ENCODE peak calls at places on chromosomes 5 and 9, in six cellular contexts. One of them, this sample, is unnamed.

GRCh38 chr9:95611354-95611753 is 94.6 kb upstream of the PTCH1 start:
- DNase-seq in suprapubic skin: peak; percentile 77
- DNase-seq in SK-N-SH: peak; percentile 48
- DNase-seq in upper lobe of right lung: no peak
- DNase-seq in A549: no peak
- DNase-seq in cardiac muscle cell: no peak
- DNase-seq in this sample: no peak

GRCh38 chr9:128081052-128081451 is 13.0 kb downstream of the SLC25A25 start:
- DNase-seq in suprapubic skin: no peak
- DNase-seq in cardiac muscle cell: peak; percentile 91
- DNase-seq in A549: no peak
- DNase-seq in upper lobe of right lung: no peak
- DNase-seq in SK-N-SH: peak; percentile 44
- DNase-seq in this sample: no peak

GRCh38 chr9:95626885-95627558 is 110.3 kb upstream of the PTCH1 start:
- DNase-seq in upper lobe of right lung: no peak
- DNase-seq in SK-N-SH: no peak
- DNase-seq in suprapubic skin: peak; percentile 77
- DNase-seq in cardiac muscle cell: no peak
- DNase-seq in A549: no peak
- DNase-seq in this sample: no peak

GRCh38 chr5:153551537-153552079 is 61.1 kb downstream of the GRIA1 start:
- DNase-seq in suprapubic skin: no peak
- DNase-seq in SK-N-SH: peak; percentile 5
- DNase-seq in cardiac muscle cell: peak; percentile 88
- DNase-seq in upper lobe of right lung: no peak
- DNase-seq in A549: peak; percentile 61
- DNase-seq in this sample: no peak

GRCh38 chr9:91038483-91039124 is 237.0 kb downstream of the SYK start:
- DNase-seq in suprapubic skin: no peak
- DNase-seq in cardiac muscle cell: no peak
- DNase-seq in SK-N-SH: no peak
- DNase-seq in upper lobe of right lung: no peak
- DNase-seq in A549: no peak
- DNase-seq in this sample: no peak

GRCh38 chr5:175483337-175483736 is 5.0 kb downstream of the SFXN1 start:
- DNase-seq in suprapubic skin: no peak
- DNase-seq in upper lobe of right lung: no peak
- DNase-seq in SK-N-SH: no peak
- DNase-seq in A549: no peak
- DNase-seq in cardiac muscle cell: no peak
- DNase-seq in this sample: no peak

GRCh38 chr9:133930046-133931015 is 61.8 kb downstream of the VAV2 start:
- DNase-seq in SK-N-SH: no peak
- DNase-seq in cardiac muscle cell: no peak
- DNase-seq in upper lobe of right lung: no peak
- DNase-seq in suprapubic skin: no peak
- DNase-seq in A549: no peak
- DNase-seq in this sample: no peak

GRCh38 chr5:80701597-80701996 is 46.8 kb upstream of the DHFR start:
- DNase-seq in cardiac muscle cell: peak; percentile 11
- DNase-seq in A549: no peak
- DNase-seq in suprapubic skin: no peak
- DNase-seq in SK-N-SH: no peak
- DNase-seq in upper lobe of right lung: no peak
- DNase-seq in this sample: no peak

GRCh38 chr9:69313175-69313574 is 11.8 kb upstream of the ENTREP1 start:
- DNase-seq in suprapubic skin: no peak
- DNase-seq in SK-N-SH: no peak
- DNase-seq in A549: no peak
- DNase-seq in upper lobe of right lung: no peak
- DNase-seq in cardiac muscle cell: no peak
- DNase-seq in this sample: no peak

GRCh38 chr5:132136906-132137305 is 63.3 kb downstream of the CSF2 start:
- DNase-seq in suprapubic skin: no peak
- DNase-seq in A549: no peak
- DNase-seq in cardiac muscle cell: peak; percentile 91
- DNase-seq in upper lobe of right lung: no peak
- DNase-seq in SK-N-SH: no peak
- DNase-seq in this sample: no peak

GRCh38 chr5:55232985-55233928 is at the start of gene CCNO:
- DNase-seq in cardiac muscle cell: peak; percentile 82
- DNase-seq in A549: peak; percentile 82
- DNase-seq in SK-N-SH: peak; percentile 81
- DNase-seq in suprapubic skin: no peak
- DNase-seq in upper lobe of right lung: peak; percentile 81
- DNase-seq in this sample: peak; percentile 79

GRCh38 chr9:83299094-83299493 is 236.2 kb upstream of the RASEF start:
- DNase-seq in upper lobe of right lung: no peak
- DNase-seq in A549: no peak
- DNase-seq in cardiac muscle cell: no peak
- DNase-seq in SK-N-SH: no peak
- DNase-seq in suprapubic skin: no peak
- DNase-seq in this sample: no peak

GRCh38 chr9:113026200-113026599 is 14.2 kb upstream of the ZNF883 start:
- DNase-seq in suprapubic skin: no peak
- DNase-seq in SK-N-SH: no peak
- DNase-seq in A549: no peak
- DNase-seq in cardiac muscle cell: no peak
- DNase-seq in upper lobe of right lung: no peak
- DNase-seq in this sample: no peak

GRCh38 chr5:150263339-150263738 is 26.2 kb downstream of the CAMK2A start:
- DNase-seq in suprapubic skin: no peak
- DNase-seq in SK-N-SH: no peak
- DNase-seq in cardiac muscle cell: no peak
- DNase-seq in upper lobe of right lung: no peak
- DNase-seq in A549: no peak
- DNase-seq in this sample: no peak

GRCh38 chr5:180441577-180441976 is 52.6 kb upstream of the CNOT6 start:
- DNase-seq in upper lobe of right lung: peak; percentile 92
- DNase-seq in cardiac muscle cell: peak; percentile 71
- DNase-seq in suprapubic skin: no peak
- DNase-seq in A549: peak; percentile 87
- DNase-seq in SK-N-SH: no peak
- DNase-seq in this sample: no peak

GRCh38 chr9:69577123-69577522 is 95.0 kb downstream of the APBA1 start:
- DNase-seq in SK-N-SH: no peak
- DNase-seq in A549: no peak
- DNase-seq in upper lobe of right lung: no peak
- DNase-seq in suprapubic skin: no peak
- DNase-seq in cardiac muscle cell: no peak
- DNase-seq in this sample: no peak

GRCh38 chr5:65480306-65480865 is 1.3 kb downstream of the ADAMTS6 start:
- DNase-seq in suprapubic skin: peak; percentile 83
- DNase-seq in cardiac muscle cell: peak; percentile 90
- DNase-seq in A549: peak; percentile 30
- DNase-seq in SK-N-SH: peak; percentile 34
- DNase-seq in upper lobe of right lung: peak; percentile 76
- DNase-seq in this sample: peak; percentile 88

GRCh38 chr5:93404246-93404645 is 176.8 kb downstream of the NR2F1-AS1 start:
- DNase-seq in upper lobe of right lung: no peak
- DNase-seq in SK-N-SH: no peak
- DNase-seq in suprapubic skin: no peak
- DNase-seq in A549: no peak
- DNase-seq in cardiac muscle cell: peak; percentile 36
- DNase-seq in this sample: no peak

GRCh38 chr9:82797539-82797938 is 265.4 kb downstream of the RASEF start:
- DNase-seq in SK-N-SH: no peak
- DNase-seq in suprapubic skin: no peak
- DNase-seq in A549: no peak
- DNase-seq in cardiac muscle cell: no peak
- DNase-seq in upper lobe of right lung: no peak
- DNase-seq in this sample: no peak

GRCh38 chr9:16901589-16901988 is 31.1 kb upstream of the BNC2 start:
- DNase-seq in upper lobe of right lung: no peak
- DNase-seq in A549: no peak
- DNase-seq in cardiac muscle cell: peak; percentile 34
- DNase-seq in SK-N-SH: no peak
- DNase-seq in suprapubic skin: no peak
- DNase-seq in this sample: no peak

GRCh38 chr9:84513473-84513872 is 156.1 kb upstream of the NTRK2 start:
- DNase-seq in upper lobe of right lung: no peak
- DNase-seq in cardiac muscle cell: no peak
- DNase-seq in A549: no peak
- DNase-seq in suprapubic skin: no peak
- DNase-seq in SK-N-SH: no peak
- DNase-seq in this sample: no peak

GRCh38 chr5:66467564-66467963 is 128.6 kb upstream of the MAST4 start:
- DNase-seq in cardiac muscle cell: no peak
- DNase-seq in SK-N-SH: no peak
- DNase-seq in upper lobe of right lung: no peak
- DNase-seq in suprapubic skin: no peak
- DNase-seq in A549: no peak
- DNase-seq in this sample: no peak

GRCh38 chr9:109192732-109193361 is 25.8 kb upstream of the FRRS1L start:
- DNase-seq in A549: peak; percentile 48
- DNase-seq in SK-N-SH: peak; percentile 37
- DNase-seq in upper lobe of right lung: no peak
- DNase-seq in cardiac muscle cell: peak; percentile 46
- DNase-seq in suprapubic skin: no peak
- DNase-seq in this sample: no peak

GRCh38 chr5:168600409-168600808 is 21.2 kb upstream of the PANK3 start:
- DNase-seq in SK-N-SH: peak; percentile 79
- DNase-seq in cardiac muscle cell: no peak
- DNase-seq in upper lobe of right lung: no peak
- DNase-seq in A549: no peak
- DNase-seq in suprapubic skin: no peak
- DNase-seq in this sample: no peak

GRCh38 chr5:55062039-55062779 is 38.2 kb downstream of the GZMK start:
- DNase-seq in cardiac muscle cell: no peak
- DNase-seq in SK-N-SH: no peak
- DNase-seq in suprapubic skin: no peak
- DNase-seq in A549: no peak
- DNase-seq in upper lobe of right lung: no peak
- DNase-seq in this sample: no peak

GRCh38 chr9:120892748-120893584 is 16.0 kb upstream of the PHF19 start:
- DNase-seq in upper lobe of right lung: no peak
- DNase-seq in suprapubic skin: no peak
- DNase-seq in cardiac muscle cell: peak; percentile 38
- DNase-seq in A549: no peak
- DNase-seq in SK-N-SH: no peak
- DNase-seq in this sample: no peak

GRCh38 chr9:111050819-111051218 is 12.5 kb upstream of the LPAR1 start:
- DNase-seq in cardiac muscle cell: peak; percentile 53
- DNase-seq in suprapubic skin: no peak
- DNase-seq in SK-N-SH: no peak
- DNase-seq in A549: no peak
- DNase-seq in upper lobe of right lung: no peak
- DNase-seq in this sample: no peak

GRCh38 chr5:131171276-131171815 is 602 bp downstream of the LYRM7 start:
- DNase-seq in upper lobe of right lung: no peak
- DNase-seq in cardiac muscle cell: no peak
- DNase-seq in suprapubic skin: no peak
- DNase-seq in SK-N-SH: no peak
- DNase-seq in A549: no peak
- DNase-seq in this sample: no peak

GRCh38 chr9:129968690-129969485 is 74.1 kb downstream of the FNBP1 start:
- DNase-seq in cardiac muscle cell: peak; percentile 85
- DNase-seq in suprapubic skin: no peak
- DNase-seq in A549: peak; percentile 47
- DNase-seq in upper lobe of right lung: no peak
- DNase-seq in SK-N-SH: no peak
- DNase-seq in this sample: no peak

GRCh38 chr9:124890179-124890578 is 28.2 kb downstream of the ARPC5L start:
- DNase-seq in suprapubic skin: no peak
- DNase-seq in SK-N-SH: no peak
- DNase-seq in cardiac muscle cell: no peak
- DNase-seq in A549: no peak
- DNase-seq in upper lobe of right lung: no peak
- DNase-seq in this sample: no peak

GRCh38 chr5:13510616-13511015 is 433.9 kb downstream of the DNAH5 start:
- DNase-seq in upper lobe of right lung: no peak
- DNase-seq in cardiac muscle cell: no peak
- DNase-seq in SK-N-SH: no peak
- DNase-seq in A549: no peak
- DNase-seq in suprapubic skin: no peak
- DNase-seq in this sample: no peak

GRCh38 chr5:52727001-52727400 is 60.7 kb upstream of the ITGA1 start:
- DNase-seq in cardiac muscle cell: no peak
- DNase-seq in suprapubic skin: no peak
- DNase-seq in SK-N-SH: no peak
- DNase-seq in A549: no peak
- DNase-seq in upper lobe of right lung: no peak
- DNase-seq in this sample: no peak

GRCh38 chr9:99351647-99352046 is 129.6 kb downstream of the SEC61B start:
- DNase-seq in A549: no peak
- DNase-seq in suprapubic skin: no peak
- DNase-seq in SK-N-SH: no peak
- DNase-seq in cardiac muscle cell: no peak
- DNase-seq in upper lobe of right lung: no peak
- DNase-seq in this sample: no peak

GRCh38 chr9:12819436-12820185 is 44.8 kb downstream of the LURAP1L start:
- DNase-seq in cardiac muscle cell: no peak
- DNase-seq in A549: peak; percentile 70
- DNase-seq in upper lobe of right lung: no peak
- DNase-seq in suprapubic skin: no peak
- DNase-seq in SK-N-SH: no peak
- DNase-seq in this sample: no peak
- TF ChIP-seq CTCF in cardiac muscle cell: peak; percentile 21
- TF ChIP-seq CTCF in A549: peak; percentile 30
- TF ChIP-seq CTCF in upper lobe of right lung: peak; percentile 39
- TF ChIP-seq CTCF in suprapubic skin: no peak
- TF ChIP-seq CTCF in SK-N-SH: peak; percentile 65
- TF ChIP-seq CTCF in this sample: no peak

GRCh38 chr5:124706729-124707361 is 39.6 kb downstream of the ZNF608 start:
- DNase-seq in SK-N-SH: peak; percentile 70
- DNase-seq in upper lobe of right lung: peak; percentile 70
- DNase-seq in suprapubic skin: no peak
- DNase-seq in cardiac muscle cell: peak; percentile 35
- DNase-seq in A549: no peak
- DNase-seq in this sample: no peak
- H3K4me3 ChIP-seq in SK-N-SH: peak overlapping the region; percentile 12
- H3K4me3 ChIP-seq in upper lobe of right lung: no peak overlapping the region
- H3K4me3 ChIP-seq in suprapubic skin: no peak overlapping the region
- H3K4me3 ChIP-seq in cardiac muscle cell: peak overlapping the region; percentile 9
- H3K4me3 ChIP-seq in A549: no peak overlapping the region
- H3K4me3 ChIP-seq in this sample: peak overlapping the region; percentile 43

DNA sequence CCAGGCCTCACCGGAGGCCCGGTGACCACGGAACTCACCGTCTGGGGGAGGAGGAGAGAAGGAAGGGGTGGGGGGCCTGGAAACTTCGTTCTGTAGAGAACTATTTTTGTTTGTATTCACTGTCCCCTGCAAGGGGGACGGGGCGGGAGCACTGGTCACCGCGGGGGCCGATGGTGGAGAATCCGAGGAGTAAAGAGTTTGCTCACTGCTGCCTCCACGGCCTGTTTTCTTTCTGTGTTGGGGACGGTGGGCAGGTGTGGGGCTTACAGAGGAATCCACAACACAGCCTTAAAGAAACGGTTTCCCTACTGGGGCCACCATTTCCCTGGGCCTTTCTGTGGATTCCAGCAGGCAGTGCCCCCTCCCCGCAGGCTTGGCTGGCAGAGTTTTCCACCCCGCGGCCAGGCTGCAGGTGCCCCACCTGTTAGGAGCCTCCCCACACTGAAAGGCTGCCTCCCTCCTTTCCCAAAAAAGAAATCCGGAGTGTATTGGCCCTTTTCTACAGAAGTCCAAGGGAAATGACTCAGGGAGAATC is 80.8 kb downstream of the NTNG2 start:
- DNase-seq in cardiac muscle cell: no peak
- DNase-seq in SK-N-SH: no peak
- DNase-seq in suprapubic skin: peak; percentile 77
- DNase-seq in upper lobe of right lung: peak; percentile 68
- DNase-seq in A549: no peak
- DNase-seq in this sample: peak; percentile 73
- TF ChIP-seq CTCF in cardiac muscle cell: no peak
- TF ChIP-seq CTCF in SK-N-SH: no peak
- TF ChIP-seq CTCF in suprapubic skin: no peak
- TF ChIP-seq CTCF in upper lobe of right lung: no peak
- TF ChIP-seq CTCF in A549: no peak
- TF ChIP-seq CTCF in this sample: no peak

GRCh38 chr5:178730940-178731265 is 444 bp upstream of the ZNF354A start:
- DNase-seq in suprapubic skin: no peak
- DNase-seq in SK-N-SH: no peak
- DNase-seq in upper lobe of right lung: no peak
- DNase-seq in A549: no peak
- DNase-seq in cardiac muscle cell: no peak
- DNase-seq in this sample: no peak
- H3K4me3 ChIP-seq in suprapubic skin: peak overlapping the region; percentile 92
- H3K4me3 ChIP-seq in SK-N-SH: no peak overlapping the region
- H3K4me3 ChIP-seq in upper lobe of right lung: peak overlapping the region; percentile 97
- H3K4me3 ChIP-seq in A549: peak overlapping the region; percentile 64
- H3K4me3 ChIP-seq in cardiac muscle cell: no peak overlapping the region
- H3K4me3 ChIP-seq in this sample: peak overlapping the region; percentile 92